ENCODE peak calls at places on chromosomes 2 and 18, in eight cellular contexts. One of them, this sample, is unnamed.

GRCh38 chr2:181106789-181107418 is 126.5 kb downstream of the UBE2E3 start:
- DNase-seq in A549: peak; percentile 7
- DNase-seq in tibial nerve: no peak
- DNase-seq in SK-N-SH: no peak
- DNase-seq in sigmoid colon: no peak
- DNase-seq in ovary: no peak
- DNase-seq in transverse colon: no peak
- DNase-seq in HepG2: no peak
- DNase-seq in this sample: no peak

GRCh38 chr2:239184968-239185903 is 215.6 kb downstream of the HDAC4 start:
- DNase-seq in A549: no peak
- DNase-seq in tibial nerve: no peak
- DNase-seq in SK-N-SH: no peak
- DNase-seq in sigmoid colon: peak; percentile 54
- DNase-seq in ovary: no peak
- DNase-seq in transverse colon: peak; percentile 5
- DNase-seq in HepG2: no peak
- DNase-seq in this sample: peak; percentile 24

GRCh38 chr2:172229125-172229524 is 126.4 kb upstream of the DLX2 start:
- DNase-seq in A549: no peak
- DNase-seq in tibial nerve: no peak
- DNase-seq in SK-N-SH: no peak
- DNase-seq in sigmoid colon: no peak
- DNase-seq in ovary: no peak
- DNase-seq in transverse colon: no peak
- DNase-seq in HepG2: no peak
- DNase-seq in this sample: peak; percentile 51

GRCh38 chr2:111671426-111672150 is 212.4 kb downstream of the ANAPC1 start:
- DNase-seq in A549: no peak
- DNase-seq in tibial nerve: peak; percentile 35
- DNase-seq in SK-N-SH: no peak
- DNase-seq in sigmoid colon: peak; percentile 78
- DNase-seq in ovary: no peak
- DNase-seq in transverse colon: peak; percentile 48
- DNase-seq in HepG2: peak; percentile 33
- DNase-seq in this sample: peak; percentile 62

GRCh38 chr2:42532397-42532796 is 36.0 kb upstream of the MTA3 start:
- DNase-seq in A549: no peak
- DNase-seq in tibial nerve: no peak
- DNase-seq in SK-N-SH: no peak
- DNase-seq in sigmoid colon: no peak
- DNase-seq in ovary: no peak
- DNase-seq in transverse colon: no peak
- DNase-seq in HepG2: no peak
- DNase-seq in this sample: no peak

GRCh38 chr2:131004446-131005209 is 88.6 kb downstream of the FAM168B start:
- DNase-seq in A549: no peak
- DNase-seq in tibial nerve: no peak
- DNase-seq in SK-N-SH: peak; percentile 41
- DNase-seq in sigmoid colon: no peak
- DNase-seq in ovary: no peak
- DNase-seq in transverse colon: no peak
- DNase-seq in HepG2: no peak
- DNase-seq in this sample: no peak

GRCh38 chr2:139925903-139926302 is 1145.7 kb upstream of the NXPH2 start:
- DNase-seq in A549: no peak
- DNase-seq in tibial nerve: no peak
- DNase-seq in SK-N-SH: no peak
- DNase-seq in sigmoid colon: no peak
- DNase-seq in ovary: no peak
- DNase-seq in transverse colon: no peak
- DNase-seq in HepG2: no peak
- DNase-seq in this sample: no peak

GRCh38 chr2:220165401-220165800 is 538.0 kb downstream of the SLC4A3 start:
- DNase-seq in A549: no peak
- DNase-seq in tibial nerve: no peak
- DNase-seq in SK-N-SH: no peak
- DNase-seq in sigmoid colon: no peak
- DNase-seq in ovary: no peak
- DNase-seq in transverse colon: peak; percentile 10
- DNase-seq in HepG2: no peak
- DNase-seq in this sample: peak; percentile 35

GRCh38 chr18:3960142-3960541 is 495.0 kb downstream of the DLGAP1 start:
- DNase-seq in A549: no peak
- DNase-seq in tibial nerve: no peak
- DNase-seq in SK-N-SH: no peak
- DNase-seq in sigmoid colon: no peak
- DNase-seq in ovary: no peak
- DNase-seq in transverse colon: no peak
- DNase-seq in HepG2: no peak
- DNase-seq in this sample: no peak

GRCh38 chr2:15009681-15010080 is 377.2 kb downstream of the LRATD1 start:
- DNase-seq in A549: no peak
- DNase-seq in tibial nerve: no peak
- DNase-seq in SK-N-SH: no peak
- DNase-seq in sigmoid colon: no peak
- DNase-seq in ovary: no peak
- DNase-seq in transverse colon: no peak
- DNase-seq in HepG2: no peak
- DNase-seq in this sample: no peak

GRCh38 chr2:179311071-179311470 is 46.4 kb upstream of the SESTD1 start:
- DNase-seq in A549: no peak
- DNase-seq in tibial nerve: no peak
- DNase-seq in SK-N-SH: no peak
- DNase-seq in sigmoid colon: no peak
- DNase-seq in ovary: no peak
- DNase-seq in transverse colon: no peak
- DNase-seq in HepG2: no peak
- DNase-seq in this sample: no peak

GRCh38 chr18:35680139-35680551 is 98.6 kb downstream of the GALNT1 start:
- DNase-seq in A549: no peak
- DNase-seq in tibial nerve: no peak
- DNase-seq in SK-N-SH: no peak
- DNase-seq in sigmoid colon: no peak
- DNase-seq in ovary: no peak
- DNase-seq in transverse colon: no peak
- DNase-seq in HepG2: peak; percentile 60
- DNase-seq in this sample: no peak

GRCh38 chr2:241067501-241068135 is 34.5 kb downstream of the MTERF4 start:
- DNase-seq in A549: no peak
- DNase-seq in tibial nerve: no peak
- DNase-seq in SK-N-SH: no peak
- DNase-seq in sigmoid colon: peak; percentile 57
- DNase-seq in ovary: no peak
- DNase-seq in transverse colon: no peak
- DNase-seq in HepG2: no peak
- DNase-seq in this sample: no peak

GRCh38 chr2:234444242-234444641 is 52.6 kb downstream of the ARL4C start:
- DNase-seq in A549: no peak
- DNase-seq in tibial nerve: no peak
- DNase-seq in SK-N-SH: no peak
- DNase-seq in sigmoid colon: no peak
- DNase-seq in ovary: no peak
- DNase-seq in transverse colon: no peak
- DNase-seq in HepG2: no peak
- DNase-seq in this sample: no peak

GRCh38 chr2:196804381-196804780 is 4.8 kb downstream of the C2orf66 start:
- DNase-seq in A549: no peak
- DNase-seq in tibial nerve: no peak
- DNase-seq in SK-N-SH: no peak
- DNase-seq in sigmoid colon: no peak
- DNase-seq in ovary: no peak
- DNase-seq in transverse colon: no peak
- DNase-seq in HepG2: no peak
- DNase-seq in this sample: no peak

GRCh38 chr18:41939326-41939725 is 15.7 kb upstream of the PIK3C3 start:
- DNase-seq in A549: no peak
- DNase-seq in tibial nerve: no peak
- DNase-seq in SK-N-SH: no peak
- DNase-seq in sigmoid colon: no peak
- DNase-seq in ovary: no peak
- DNase-seq in transverse colon: no peak
- DNase-seq in HepG2: no peak
- DNase-seq in this sample: no peak
- TF ChIP-seq CTCF in A549: no peak
- TF ChIP-seq CTCF in tibial nerve: no peak
- TF ChIP-seq CTCF in SK-N-SH: no peak
- TF ChIP-seq CTCF in sigmoid colon: no peak
- TF ChIP-seq CTCF in ovary: no peak
- TF ChIP-seq CTCF in transverse colon: no peak
- TF ChIP-seq CTCF in HepG2: no peak
- TF ChIP-seq CTCF in this sample: no peak

GRCh38 chr2:134127496-134127895 is 126.4 kb upstream of the MGAT5 start:
- DNase-seq in A549: no peak
- DNase-seq in tibial nerve: no peak
- DNase-seq in SK-N-SH: no peak
- DNase-seq in sigmoid colon: no peak
- DNase-seq in ovary: no peak
- DNase-seq in transverse colon: no peak
- DNase-seq in HepG2: no peak
- DNase-seq in this sample: no peak
- TF ChIP-seq EP300 in A549: no peak
- TF ChIP-seq EP300 in tibial nerve: no peak
- TF ChIP-seq EP300 in SK-N-SH: no peak
- TF ChIP-seq EP300 in sigmoid colon: no peak
- TF ChIP-seq EP300 in ovary: no peak
- TF ChIP-seq EP300 in transverse colon: no peak
- TF ChIP-seq EP300 in HepG2: no peak
- TF ChIP-seq EP300 in this sample: no peak

GRCh38 chr2:31317387-31317786 is 83.4 kb downstream of the EHD3 start:
- DNase-seq in A549: no peak
- DNase-seq in tibial nerve: no peak
- DNase-seq in SK-N-SH: no peak
- DNase-seq in sigmoid colon: no peak
- DNase-seq in ovary: no peak
- DNase-seq in transverse colon: no peak
- DNase-seq in HepG2: no peak
- DNase-seq in this sample: no peak

GRCh38 chr2:31318360-31319336 is 84.7 kb downstream of the EHD3 start:
- DNase-seq in A549: no peak
- DNase-seq in tibial nerve: no peak
- DNase-seq in SK-N-SH: no peak
- DNase-seq in sigmoid colon: peak; percentile 70
- DNase-seq in ovary: no peak
- DNase-seq in transverse colon: peak; percentile 49
- DNase-seq in HepG2: no peak
- DNase-seq in this sample: no peak

GRCh38 chr2:31324000-31324633 is 90.2 kb downstream of the EHD3 start:
- DNase-seq in A549: no peak
- DNase-seq in tibial nerve: no peak
- DNase-seq in SK-N-SH: no peak
- DNase-seq in sigmoid colon: no peak
- DNase-seq in ovary: no peak
- DNase-seq in transverse colon: no peak
- DNase-seq in HepG2: no peak
- DNase-seq in this sample: no peak

GRCh38 chr2:31322376-31322775 is 88.4 kb downstream of the EHD3 start:
- DNase-seq in A549: no peak
- DNase-seq in tibial nerve: no peak
- DNase-seq in SK-N-SH: no peak
- DNase-seq in sigmoid colon: no peak
- DNase-seq in ovary: no peak
- DNase-seq in transverse colon: no peak
- DNase-seq in HepG2: no peak
- DNase-seq in this sample: no peak

GRCh38 chr2:31319391-31320175 is 85.6 kb downstream of the EHD3 start:
- DNase-seq in A549: no peak
- DNase-seq in tibial nerve: no peak
- DNase-seq in SK-N-SH: no peak
- DNase-seq in sigmoid colon: peak; percentile 70
- DNase-seq in ovary: no peak
- DNase-seq in transverse colon: peak; percentile 51
- DNase-seq in HepG2: no peak
- DNase-seq in this sample: no peak
- H3K4me1 ChIP-seq in A549: peaks cover 9% of the 10 kb centered on the region
- H3K4me1 ChIP-seq in tibial nerve: no peaks in the 10 kb centered on the region
- H3K4me1 ChIP-seq in SK-N-SH: peaks cover 25% of the 10 kb centered on the region
- H3K4me1 ChIP-seq in sigmoid colon: peaks cover 32% of the 10 kb centered on the region
- H3K4me1 ChIP-seq in ovary: no peaks in the 10 kb centered on the region
- H3K4me1 ChIP-seq in transverse colon: peaks cover 28% of the 10 kb centered on the region
- H3K4me1 ChIP-seq in HepG2: no peaks in the 10 kb centered on the region
- H3K4me1 ChIP-seq in this sample: peaks cover 12% of the 10 kb centered on the region

GRCh38 chr2:205740381-205740780 is 58.1 kb downstream of the NRP2 start:
- DNase-seq in A549: no peak
- DNase-seq in tibial nerve: no peak
- DNase-seq in SK-N-SH: no peak
- DNase-seq in sigmoid colon: no peak
- DNase-seq in ovary: no peak
- DNase-seq in transverse colon: no peak
- DNase-seq in HepG2: no peak
- DNase-seq in this sample: no peak

GRCh38 chr2:205743137-205743536 is 60.8 kb downstream of the NRP2 start:
- DNase-seq in A549: no peak
- DNase-seq in tibial nerve: no peak
- DNase-seq in SK-N-SH: no peak
- DNase-seq in sigmoid colon: peak; percentile 63
- DNase-seq in ovary: no peak
- DNase-seq in transverse colon: no peak
- DNase-seq in HepG2: no peak
- DNase-seq in this sample: no peak

GRCh38 chr2:205739618-205740017 is 57.3 kb downstream of the NRP2 start:
- DNase-seq in A549: no peak
- DNase-seq in tibial nerve: no peak
- DNase-seq in SK-N-SH: peak; percentile 59
- DNase-seq in sigmoid colon: no peak
- DNase-seq in ovary: no peak
- DNase-seq in transverse colon: no peak
- DNase-seq in HepG2: no peak
- DNase-seq in this sample: no peak

GRCh38 chr2:205743982-205744644 is 61.8 kb downstream of the NRP2 start:
- DNase-seq in A549: no peak
- DNase-seq in tibial nerve: no peak
- DNase-seq in SK-N-SH: no peak
- DNase-seq in sigmoid colon: no peak
- DNase-seq in ovary: no peak
- DNase-seq in transverse colon: no peak
- DNase-seq in HepG2: no peak
- DNase-seq in this sample: no peak

DNA sequence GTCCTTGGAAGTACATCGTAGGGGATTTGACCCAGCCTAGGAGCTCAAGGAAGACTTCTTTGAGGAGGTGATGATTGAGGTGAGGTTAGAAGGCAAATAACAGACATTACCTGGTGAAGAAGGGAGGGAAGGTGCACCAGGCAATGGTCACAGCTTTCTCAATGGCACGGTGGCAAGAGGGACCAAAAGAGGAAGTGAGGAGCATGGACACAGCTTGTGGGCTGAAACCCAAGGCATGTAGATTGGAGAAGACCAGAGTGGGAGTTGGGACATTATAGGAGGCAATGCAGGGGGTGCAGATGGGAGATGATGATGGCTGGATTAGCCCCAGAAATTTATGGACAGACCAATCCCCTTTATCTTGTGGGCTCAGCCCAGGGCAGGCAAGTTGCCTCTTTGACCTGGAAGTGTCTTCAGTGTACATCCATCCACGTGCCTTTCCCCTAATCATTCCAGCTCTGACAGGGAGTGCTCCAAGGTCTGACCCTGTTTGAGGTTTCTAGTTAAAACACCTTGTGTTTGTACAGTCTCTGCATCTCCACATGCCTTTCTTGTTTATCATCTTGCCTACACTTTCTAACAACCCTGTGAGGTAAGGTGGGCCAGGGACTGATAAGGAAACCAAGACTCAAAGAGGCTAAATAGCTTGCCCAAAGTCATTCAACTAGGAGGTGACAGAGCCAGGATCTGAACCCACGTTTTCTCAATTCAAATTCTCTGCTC is 59.1 kb downstream of the NRP2 start:
- DNase-seq in A549: no peak
- DNase-seq in tibial nerve: no peak
- DNase-seq in SK-N-SH: no peak
- DNase-seq in sigmoid colon: no peak
- DNase-seq in ovary: no peak
- DNase-seq in transverse colon: no peak
- DNase-seq in HepG2: no peak
- DNase-seq in this sample: no peak
- TF ChIP-seq CTCF in A549: no peak
- TF ChIP-seq CTCF in tibial nerve: no peak
- TF ChIP-seq CTCF in SK-N-SH: no peak
- TF ChIP-seq CTCF in sigmoid colon: no peak
- TF ChIP-seq CTCF in ovary: no peak
- TF ChIP-seq CTCF in transverse colon: no peak
- TF ChIP-seq CTCF in HepG2: no peak
- TF ChIP-seq CTCF in this sample: no peak

This sample was measured in stomach.